ENCODE peak calls at places on chromosomes 3 and 15, in four cellular contexts. Y is H1, O is K562, B is HepG2. P is an unnamed sample.

GRCh38 chr3:169769287-169770181 is at the start of gene ACTRT3:
- DNase-seq in B (peak), O (no peak), Y (no peak), P (no peak)

GRCh38 chr15:41900526-41901380 is 6.9 kb upstream of the SPTBN5 start:
- DNase-seq in B (no peak), Y (no peak), O (no peak), P (no peak)

GRCh38 chr3:154220462-154220861 is 99.3 kb downstream of the ARHGEF26 start:
- DNase-seq in B (peak), O (no peak), Y (no peak), P (no peak)

GRCh38 chr3:113634782-113635474 is 61.5 kb downstream of the USF3 start:
- DNase-seq in O (no peak), B (no peak), Y (no peak), P (no peak)

GRCh38 chr3:15665510-15666150 is 64.1 kb downstream of the BTD start:
- DNase-seq in Y (no peak), B (no peak), O (no peak), P (no peak)

GRCh38 chr3:128205616-128206015 is 52.3 kb downstream of the EEFSEC start:
- DNase-seq in Y (no peak), B (no peak), O (no peak), P (no peak)

GRCh38 chr3:120983321-120983665 is 75.3 kb downstream of the STXBP5L start:
- DNase-seq in B (no peak), Y (no peak), O (no peak), P (no peak)

GRCh38 chr3:127688022-127688415 is 15.3 kb downstream of the ABTB1 start:
- DNase-seq in B (no peak), Y (no peak), O (no peak), P (no peak)

GRCh38 chr15:51398676-51399075 is 57.2 kb downstream of the GLDN start:
- DNase-seq in B (no peak), O (no peak), Y (no peak), P (no peak)

GRCh38 chr15:70802629-70803028 is 39.3 kb upstream of the UACA start:
- DNase-seq in B (no peak), O (no peak), Y (no peak), P (no peak)

GRCh38 chr3:27114684-27115083 is 254.5 kb downstream of the NEK10 start:
- DNase-seq in O (no peak), Y (no peak), B (peak), P (no peak)

GRCh38 chr3:58628823-58629562 is 37.6 kb downstream of the FAM3D start:
- DNase-seq in Y (no peak), O (no peak), B (peak), P (no peak)

GRCh38 chr3:17674082-17674686 is 68.2 kb downstream of the TBC1D5 start:
- DNase-seq in B (no peak), O (no peak), Y (no peak), P (no peak)

GRCh38 chr15:65583701-65584100 is 27.2 kb downstream of the INTS14 start:
- DNase-seq in B (peak), O (no peak), Y (no peak), P (peak)

GRCh38 chr3:71724584-71725278 is 471 bp downstream of the EIF4E3 start:
- DNase-seq in O (no peak), B (no peak), Y (no peak), P (no peak)

GRCh38 chr15:48397841-48398240 is 66.6 kb downstream of the DUT start:
- DNase-seq in Y (no peak), B (no peak), O (no peak), P (no peak)

GRCh38 chr3:127420825-127421224 is 133.0 kb upstream of the PRR20G start:
- DNase-seq in B (no peak), Y (no peak), O (no peak), P (no peak)

GRCh38 chr3:129003578-129004112 is 2.5 kb downstream of the EFCC1 start:
- DNase-seq in O (no peak), B (peak), Y (no peak), P (no peak)

GRCh38 chr3:70988111-70988510 is 595.4 kb downstream of the FOXP1 start:
- DNase-seq in B (no peak), Y (no peak), O (no peak), P (no peak)

GRCh38 chr3:13414040-13414729 is 5.9 kb downstream of the NUP210 start:
- DNase-seq in O (peak), B (no peak), Y (no peak), P (peak)

GRCh38 chr3:128395500-128396125 is 71.1 kb downstream of the DNAJB8 start:
- DNase-seq in Y (no peak), B (no peak), O (peak), P (no peak)

GRCh38 chr15:63015618-63016017 is 26.9 kb upstream of the TPM1 start:
- DNase-seq in B (no peak), O (no peak), Y (no peak), P (no peak)

GRCh38 chr15:45442497-45443135 is 64.3 kb upstream of the GATM start:
- DNase-seq in B (no peak), O (no peak), Y (no peak), P (no peak)

GRCh38 chr15:41153733-41154132 is 37.7 kb upstream of the INO80 start:
- DNase-seq in O (no peak), Y (no peak), B (no peak), P (no peak)

GRCh38 chr15:91073768-91074167 is 26.3 kb upstream of the SV2B start:
- DNase-seq in O (no peak), Y (no peak), B (no peak), P (no peak)

GRCh38 chr15:83287541-83288027 is 3.1 kb upstream of the BNC1 start:
- DNase-seq in O (no peak), B (no peak), Y (no peak), P (no peak)

GRCh38 chr3:9909221-9910013 is 6.8 kb downstream of the IL17RE start:
- DNase-seq in B (no peak), Y (no peak), O (no peak), P (no peak)

GRCh38 chr15:40323953-40324937 is 753 bp downstream of the INAFM2 start:
- DNase-seq in B (no peak), O (peak), Y (no peak), P (no peak)

DNA sequence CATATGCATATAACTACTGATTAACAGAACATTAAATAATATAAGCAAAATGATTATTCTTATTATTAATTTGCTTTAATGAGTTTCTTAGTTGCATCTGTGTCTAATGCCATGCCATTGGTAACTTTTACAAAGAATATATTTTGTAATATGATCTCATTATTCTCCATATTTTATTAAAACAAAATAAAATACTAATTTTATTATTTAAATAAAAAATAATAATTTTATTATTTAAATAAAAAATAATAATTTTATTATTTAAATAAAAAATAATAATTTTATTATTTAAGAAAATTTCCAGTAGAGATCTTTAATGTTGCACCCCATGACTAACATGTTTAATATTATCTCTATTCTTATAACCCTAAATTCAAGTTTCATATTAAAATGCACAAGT is 771.1 kb downstream of the NR2F2 start:
- DNase-seq in B (no peak), O (no peak), Y (no peak), P (no peak)
- TF ChIP-seq CBX5 in B (no peak), O (no peak), Y (no peak), P (no peak)

DNA sequence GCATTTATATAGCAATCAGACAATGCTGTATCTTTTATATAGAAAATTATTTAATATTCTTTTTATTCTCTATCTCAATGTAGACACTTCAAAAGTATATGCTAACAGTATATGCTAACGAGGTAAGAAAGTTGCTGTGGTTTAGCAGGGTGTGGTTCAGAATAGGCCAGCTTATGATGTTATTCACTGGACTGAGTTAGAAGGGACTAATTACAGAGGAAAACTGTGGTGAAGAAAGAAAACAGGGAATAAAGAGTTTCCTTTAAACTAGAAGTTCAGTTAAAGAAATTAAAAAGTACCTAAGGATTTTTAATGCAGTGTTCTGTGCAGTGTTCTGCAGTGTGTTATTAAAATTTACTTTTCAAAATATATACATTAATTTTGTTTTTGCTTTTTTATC is 59.4 kb downstream of the MYO9A start:
- DNase-seq in O (no peak), B (no peak), Y (no peak), P (no peak)
- TF ChIP-seq CBX5 in O (no peak), B (no peak), Y (no peak), P (no peak)

GRCh38 chr3:100334340-100335136 is at the start of gene NIT2:
- DNase-seq in B (peak), O (peak), Y (peak), P (no peak)
- TF ChIP-seq CBX5 in B (peak), O (no peak), Y (no peak), P (no peak)

DNA sequence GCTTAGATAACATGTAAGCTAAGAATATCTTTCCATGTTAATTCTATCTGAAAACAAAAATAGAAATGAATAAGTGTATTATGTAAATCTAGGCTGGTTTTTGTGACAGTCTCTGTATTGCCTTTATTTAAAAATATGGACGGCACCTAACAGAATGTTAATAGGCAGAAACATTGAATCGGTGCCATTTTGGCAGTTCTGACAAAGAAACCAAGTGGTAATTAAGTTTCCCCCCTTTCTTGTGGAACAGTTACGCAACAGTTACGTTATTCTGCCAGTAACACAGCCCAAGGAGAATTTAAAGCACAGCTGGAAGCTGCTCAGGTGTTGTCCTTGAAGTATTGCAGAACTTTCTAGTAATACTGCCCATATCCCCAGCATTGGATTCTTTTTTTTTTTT is 21.5 kb downstream of the LARS2 start:
- DNase-seq in O (no peak), Y (no peak), B (no peak), P (no peak)
- TF ChIP-seq CBX5 in O (no peak), Y (no peak), B (no peak), P (no peak)

P was measured in GM12878.